ENCODE peak calls at places on chromosomes 12 and 14, in six cellular contexts. R is BJ, B is cardiac fibroblast, A is EH, J is epithelial cell of esophagus, D is T-cell. S is an unnamed sample.

GRCh38 chr14:67411820-67412421 is at the start of gene PLEK2:
- DNase-seq in R (no peak), B (peak; percentile 41), A (peak; percentile 58), J (peak; percentile 90), D (peak; percentile 62), S (no peak)

GRCh38 chr14:101589486-101590015 is 28.3 kb downstream of the DIO3 start:
- DNase-seq in R (no peak), B (no peak), A (no peak), J (no peak), D (no peak), S (no peak)

GRCh38 chr14:104868811-104869572 is 3.9 kb downstream of the CEP170B start:
- DNase-seq in R (no peak), B (no peak), A (no peak), J (no peak), D (no peak), S (no peak)

GRCh38 chr14:68012861-68013260 is 193.3 kb downstream of the RAD51B start:
- DNase-seq in R (no peak), B (no peak), A (no peak), J (no peak), D (no peak), S (no peak)

GRCh38 chr12:45343269-45344051 is 127.6 kb downstream of the ANO6 start:
- DNase-seq in R (no peak), B (no peak), A (peak; percentile 86), J (peak; percentile 42), D (no peak), S (no peak)

GRCh38 chr14:89282191-89282590 is 134.8 kb downstream of the FOXN3 start:
- DNase-seq in R (no peak), B (no peak), A (no peak), J (no peak), D (no peak), S (no peak)

GRCh38 chr12:116590561-116590960 is 31.4 kb downstream of the MAP1LC3B2 start:
- DNase-seq in R (no peak), B (no peak), A (peak; percentile 59), J (peak; percentile 39), D (no peak), S (no peak)

GRCh38 chr12:39571351-39571750 is 48.3 kb downstream of the ABCD2 start:
- DNase-seq in R (no peak), B (no peak), A (no peak), J (peak; percentile 71), D (no peak), S (no peak)

GRCh38 chr12:122646568-122647220 is 56.5 kb downstream of the HCAR2 start:
- DNase-seq in R (peak; percentile 60), B (peak; percentile 57), A (peak; percentile 77), J (peak; percentile 77), D (peak; percentile 42), S (no peak)

GRCh38 chr14:99236386-99237133 is 35.4 kb downstream of the BCL11B start:
- DNase-seq in R (no peak), B (no peak), A (no peak), J (no peak), D (no peak), S (no peak)

GRCh38 chr12:6226701-6227096 is 26.5 kb downstream of the CD9 start:
- DNase-seq in R (no peak), B (no peak), A (no peak), J (peak; percentile 60), D (no peak), S (no peak)

GRCh38 chr12:132174703-132175490 is 30.6 kb downstream of the NOC4L start:
- DNase-seq in R (no peak), B (no peak), A (no peak), J (no peak), D (no peak), S (no peak)

GRCh38 chr12:109678732-109679131 is 34.9 kb upstream of the FAM222A start:
- DNase-seq in R (no peak), B (no peak), A (no peak), J (no peak), D (no peak), S (no peak)

GRCh38 chr14:80585506-80585835 is 356.1 kb downstream of the CEP128 start:
- DNase-seq in R (no peak), B (peak; percentile 37), A (no peak), J (no peak), D (no peak), S (no peak)

GRCh38 chr12:78120866-78121590 is 290.3 kb downstream of the NAV3 start:
- DNase-seq in R (no peak), B (peak; percentile 76), A (peak; percentile 20), J (peak; percentile 69), D (no peak), S (peak; percentile 11)

GRCh38 chr12:77231548-77231947 is 166.2 kb upstream of the E2F7 start:
- DNase-seq in R (peak; percentile 28), B (peak; percentile 95), A (peak; percentile 88), J (peak; percentile 45), D (no peak), S (no peak)

GRCh38 chr12:52121848-52122838 is 42.6 kb downstream of the SMIM41 start:
- DNase-seq in R (no peak), B (peak; percentile 66), A (peak; percentile 53), J (peak; percentile 58), D (peak; percentile 57), S (peak; percentile 41)

GRCh38 chr12:76290963-76291859 is 57.0 kb downstream of the BBS10 start:
- DNase-seq in R (no peak), B (no peak), A (peak; percentile 19), J (no peak), D (no peak), S (no peak)

GRCh38 chr12:1220127-1221092 is 229.4 kb downstream of the ERC1 start:
- DNase-seq in R (no peak), B (peak; percentile 30), A (no peak), J (peak; percentile 13), D (no peak), S (no peak)

GRCh38 chr12:57657744-57658143 is 24.7 kb upstream of the B4GALNT1 start:
- DNase-seq in R (no peak), B (peak; percentile 75), A (peak; percentile 9), J (peak; percentile 63), D (no peak), S (no peak)

GRCh38 chr12:100279612-100280244 is 12.8 kb downstream of the SCYL2 start:
- DNase-seq in R (no peak), B (peak; percentile 13), A (peak; percentile 19), J (no peak), D (no peak), S (no peak)

GRCh38 chr12:92363295-92364146 is 217.9 kb upstream of the BTG1 start:
- DNase-seq in R (peak; percentile 13), B (peak; percentile 26), A (peak; percentile 58), J (no peak), D (peak; percentile 63), S (peak; percentile 98)

GRCh38 chr12:7433276-7433822 is 10.6 kb downstream of the CD163L1 start:
- DNase-seq in R (no peak), B (peak; percentile 26), A (peak; percentile 90), J (peak; percentile 85), D (no peak), S (no peak)

GRCh38 chr12:122421263-122421814 is 1.1 kb downstream of the CLIP1 start:
- DNase-seq in R (no peak), B (peak; percentile 58), A (peak; percentile 73), J (peak; percentile 83), D (peak; percentile 16), S (no peak)

GRCh38 chr12:117342682-117343081 is 18.7 kb downstream of the NOS1 start:
- DNase-seq in R (no peak), B (no peak), A (no peak), J (peak; percentile 49), D (no peak), S (peak; percentile 8)

GRCh38 chr14:29648045-29648444 is 279.6 kb downstream of the PRKD1 start:
- DNase-seq in R (no peak), B (no peak), A (no peak), J (no peak), D (no peak), S (no peak)

GRCh38 chr12:121212875-121213274 is 2.9 kb downstream of the P2RX4 start:
- DNase-seq in R (no peak), B (no peak), A (no peak), J (no peak), D (no peak), S (no peak)

GRCh38 chr12:627863-628805 is 35.1 kb downstream of the NINJ2 start:
- DNase-seq in R (no peak), B (no peak), A (no peak), J (peak; percentile 27), D (no peak), S (no peak)

GRCh38 chr12:52494100-52494499 is 1.0 kb upstream of the KRT6A start:
- DNase-seq in R (no peak), B (no peak), A (no peak), J (peak; percentile 88), D (no peak), S (no peak)

GRCh38 chr12:1184402-1184801 is 193.4 kb downstream of the ERC1 start:
- DNase-seq in R (no peak), B (no peak), A (peak; percentile 73), J (no peak), D (no peak), S (no peak)

GRCh38 chr12:38880288-38880687 is 25.1 kb downstream of the CPNE8 start:
- DNase-seq in R (no peak), B (no peak), A (no peak), J (no peak), D (no peak), S (no peak)

GRCh38 chr12:49827351-49828099 is 688 bp downstream of the NCKAP5L start:
- DNase-seq in R (no peak), B (peak; percentile 77), A (peak; percentile 90), J (peak; percentile 26), D (peak; percentile 35), S (peak; percentile 53)

GRCh38 chr12:113655479-113655878 is 183.8 kb upstream of the LHX5 start:
- DNase-seq in R (no peak), B (no peak), A (no peak), J (no peak), D (no peak), S (no peak)

GRCh38 chr12:18935371-18935965 is 194.1 kb upstream of the PLEKHA5 start:
- DNase-seq in R (no peak), B (no peak), A (no peak), J (no peak), D (no peak), S (no peak)

GRCh38 chr12:68800294-68800693 is 7.7 kb upstream of the MDM2 start:
- DNase-seq in R (no peak), B (no peak), A (no peak), J (peak; percentile 69), D (no peak), S (no peak)

GRCh38 chr12:191541-191940 is 22.4 kb downstream of the SLC6A12 start:
- DNase-seq in R (no peak), B (no peak), A (no peak), J (no peak), D (no peak), S (no peak)

GRCh38 chr12:80033457-80033856 is 65.9 kb upstream of the OTOGL start:
- DNase-seq in R (peak; percentile 46), B (peak; percentile 48), A (peak; percentile 91), J (peak; percentile 44), D (no peak), S (no peak)

GRCh38 chr12:79424109-79424721 is 266.5 kb downstream of the PAWR start:
- DNase-seq in R (peak; percentile 95), B (peak; percentile 91), A (peak; percentile 94), J (peak; percentile 89), D (no peak), S (no peak)

GRCh38 chr12:461425-461824 is 1.7 kb downstream of the B4GALNT3 start:
- DNase-seq in R (no peak), B (no peak), A (no peak), J (no peak), D (no peak), S (no peak)

S was measured in Jurkat, Clone E6-1.